ENCODE peak calls at places on chromosomes 5 and 9, in four cellular contexts. T, W, J and V are unnamed samples.

GRCh38 chr5:98827161-98827560 is 53.7 kb downstream of the RGMB start:
- DNase-seq in W (no peak), T (no peak), J (peak; percentile 41), V (no peak)

GRCh38 chr5:18000744-18001143 is 366.5 kb downstream of the TAF11L14 start:
- DNase-seq in W (no peak), J (no peak), T (no peak), V (no peak)

GRCh38 chr5:127216906-127217675 is 73.5 kb upstream of the MEGF10 start:
- DNase-seq in W (no peak), T (no peak), J (no peak), V (no peak)

GRCh38 chr9:136228107-136228875 is 17.3 kb downstream of the QSOX2 start:
- DNase-seq in T (peak; percentile 66), J (peak; percentile 83), W (peak; percentile 71), V (no peak)

GRCh38 chr5:84069608-84070179 is 315.0 kb downstream of the EDIL3 start:
- DNase-seq in W (no peak), T (no peak), J (no peak), V (no peak)

GRCh38 chr5:34003941-34004340 is 3.9 kb downstream of the AMACR start:
- DNase-seq in J (no peak), W (no peak), T (no peak), V (no peak)

GRCh38 chr9:90098456-90098855 is 493.6 kb downstream of the GADD45G start:
- DNase-seq in J (no peak), T (no peak), W (no peak), V (no peak)

GRCh38 chr5:113179156-113179555 is 202.6 kb downstream of the DCP2 start:
- DNase-seq in T (peak; percentile 15), W (no peak), J (no peak), V (no peak)

GRCh38 chr5:156438076-156438475 is 111.1 kb downstream of the SGCD start:
- DNase-seq in W (no peak), T (no peak), J (no peak), V (no peak)

GRCh38 chr9:87035868-87036267 is 88.6 kb upstream of the GAS1 start:
- DNase-seq in T (no peak), J (no peak), W (no peak), V (no peak)

GRCh38 chr5:174571662-174572397 is 152.6 kb upstream of the MSX2 start:
- DNase-seq in J (peak; percentile 76), W (peak; percentile 79), T (peak; percentile 26), V (peak; percentile 41)

GRCh38 chr9:109297899-109298298 is 23.0 kb downstream of the EPB41L4B start:
- DNase-seq in J (no peak), W (no peak), T (no peak), V (no peak)

GRCh38 chr9:129335456-129336129 is 157.5 kb upstream of the IER5L start:
- DNase-seq in T (peak; percentile 47), W (no peak), J (no peak), V (no peak)

GRCh38 chr5:151038801-151039238 is 18.4 kb downstream of the GPX3 start:
- DNase-seq in J (no peak), W (no peak), T (no peak), V (no peak)

GRCh38 chr5:151038292-151038745 is 17.9 kb downstream of the GPX3 start:
- DNase-seq in W (no peak), J (no peak), T (no peak), V (no peak)

GRCh38 chr5:151037561-151038291 is 17.3 kb downstream of the GPX3 start:
- DNase-seq in J (no peak), W (no peak), T (no peak), V (no peak)

GRCh38 chr5:151040211-151040747 is 19.9 kb downstream of the GPX3 start:
- DNase-seq in W (no peak), J (no peak), T (no peak), V (no peak)

GRCh38 chr5:151039665-151040064 is 19.3 kb downstream of the GPX3 start:
- DNase-seq in J (no peak), T (no peak), W (no peak), V (peak; percentile 21)
- H3K27ac ChIP-seq in J (no peak overlapping the region), T (no peak overlapping the region), W (no peak overlapping the region), V (peak overlapping the region; percentile 39)

GRCh38 chr5:177100714-177101121 is 14.0 kb downstream of the FGFR4 start:
- DNase-seq in W (no peak), T (no peak), J (no peak), V (no peak)
- H3K27ac ChIP-seq in W (no peak overlapping the region), T (no peak overlapping the region), J (no peak overlapping the region), V (no peak overlapping the region)

DNA sequence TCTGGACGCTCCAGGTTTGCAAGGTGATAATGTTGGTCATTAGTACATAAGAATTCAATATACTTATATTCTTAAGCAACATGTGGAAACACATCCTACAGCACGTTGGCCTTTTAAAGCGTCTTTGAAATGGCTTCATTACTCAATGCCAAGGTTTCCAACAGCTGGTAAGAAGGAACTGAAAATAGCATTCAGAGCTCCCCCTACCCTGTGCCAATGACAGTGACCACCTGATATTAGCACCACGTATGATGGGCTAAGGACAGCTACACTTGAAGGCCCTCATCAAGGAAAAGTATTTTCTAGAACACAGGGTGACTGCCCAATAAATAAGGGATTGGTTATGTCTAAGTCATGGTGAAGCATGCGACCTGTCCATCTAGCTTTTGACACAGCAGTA is 9.9 kb downstream of the ZNF622 start:
- DNase-seq in J (no peak), T (no peak), W (no peak), V (no peak)
- H3K27ac ChIP-seq in J (no peak overlapping the region), T (peak overlapping the region; percentile 49), W (peak overlapping the region; percentile 16), V (peak overlapping the region; percentile 63)

GRCh38 chr5:172075655-172076054 is 69.2 kb upstream of the FBXW11 start:
- DNase-seq in W (no peak), T (no peak), J (no peak), V (no peak)

GRCh38 chr5:172076783-172077244 is 70.4 kb upstream of the FBXW11 start:
- DNase-seq in W (no peak), T (no peak), J (no peak), V (no peak)

GRCh38 chr5:172065431-172066065 is 59.1 kb upstream of the FBXW11 start:
- DNase-seq in T (no peak), J (no peak), W (no peak), V (no peak)

GRCh38 chr5:172074896-172075295 is 68.5 kb upstream of the FBXW11 start:
- DNase-seq in T (no peak), W (no peak), J (no peak), V (no peak)

GRCh38 chr5:172071244-172071875 is 64.9 kb upstream of the FBXW11 start:
- DNase-seq in W (no peak), J (no peak), T (no peak), V (no peak)
- H3K27ac ChIP-seq in W (no peak overlapping the region), J (no peak overlapping the region), T (no peak overlapping the region), V (no peak overlapping the region)

GRCh38 chr9:97470076-97470475 is 31.4 kb upstream of the TMOD1 start:
- DNase-seq in W (no peak), T (peak; percentile 20), J (no peak), V (no peak)
- H3K27ac ChIP-seq in W (no peak overlapping the region), T (no peak overlapping the region), J (no peak overlapping the region), V (no peak overlapping the region)

GRCh38 chr5:4230531-4230904 is 634.9 kb downstream of the IRX1 start:
- DNase-seq in J (no peak), W (no peak), T (no peak), V (no peak)
- H3K27ac ChIP-seq in J (no peak overlapping the region), W (no peak overlapping the region), T (no peak overlapping the region), V (no peak overlapping the region)

DNA sequence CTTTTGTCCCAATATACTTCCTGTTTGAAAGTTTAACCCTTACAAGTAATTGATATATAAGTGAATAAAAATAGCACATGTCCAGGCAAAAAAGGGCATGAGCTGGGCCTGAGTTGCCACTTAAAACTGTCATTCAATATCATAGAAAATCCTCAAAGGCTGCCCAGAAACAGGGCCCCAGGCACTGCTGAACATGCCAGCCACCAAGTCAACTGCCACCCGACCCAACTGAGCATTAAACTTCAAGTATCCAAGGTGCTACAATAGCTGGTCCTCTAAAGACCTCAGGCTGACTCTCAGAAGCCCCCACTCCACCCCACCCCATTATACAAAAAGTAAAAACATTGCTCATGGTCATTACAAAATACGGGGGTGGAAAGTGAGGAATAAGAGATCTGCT is 83.7 kb downstream of the CEMIP2 start:
- DNase-seq in W (no peak), J (no peak), T (no peak), V (no peak)
- H3K27ac ChIP-seq in W (no peak overlapping the region), J (no peak overlapping the region), T (no peak overlapping the region), V (no peak overlapping the region)

GRCh38 chr9:105150991-105151685 is 93.3 kb upstream of the SLC44A1 start:
- DNase-seq in J (no peak), W (no peak), T (no peak), V (no peak)
- H3K27ac ChIP-seq in J (no peak overlapping the region), W (no peak overlapping the region), T (no peak overlapping the region), V (no peak overlapping the region)